ENCODE peak calls at places on chromosomes 7 and 10, in four cellular contexts. T, Y, O and B are unnamed samples.

GRCh38 chr7:44378744-44379143 is 53.4 kb upstream of the CAMK2B start:
- DNase-seq in T (no peak), Y (no peak), O (no peak), B (peak)

GRCh38 chr10:29859521-29860130 is 199.8 kb downstream of the JCAD start:
- DNase-seq in T (no peak), Y (no peak), O (no peak), B (peak)

GRCh38 chr10:50540069-50540825 is 83.5 kb downstream of the SGMS1 start:
- DNase-seq in T (no peak), Y (no peak), O (no peak), B (no peak)

GRCh38 chr10:60944159-60944909 is at the start of gene RHOBTB1:
- DNase-seq in T (peak), Y (peak), O (peak), B (peak)

GRCh38 chr7:107201795-107202450 is 33.1 kb downstream of the HBP1 start:
- DNase-seq in T (peak), Y (no peak), O (peak), B (peak)

GRCh38 chr7:66421830-66422229 is 206.9 kb upstream of the KCTD7 start:
- DNase-seq in T (no peak), Y (no peak), O (no peak), B (no peak)

GRCh38 chr7:119572541-119572940 is 700.4 kb upstream of the KCND2 start:
- DNase-seq in T (no peak), Y (no peak), O (no peak), B (no peak)

GRCh38 chr10:64546073-64546472 is 1024.9 kb downstream of the REEP3 start:
- DNase-seq in T (no peak), Y (no peak), O (no peak), B (no peak)

GRCh38 chr10:70618663-70619062 is 16.1 kb upstream of the PRF1 start:
- DNase-seq in T (no peak), Y (no peak), O (no peak), B (no peak)

GRCh38 chr10:62805139-62806092 is 896 bp downstream of the ADO start:
- DNase-seq in T (peak), Y (no peak), O (no peak), B (peak)

GRCh38 chr10:84342584-84342983 is 14.2 kb downstream of the CCSER2 start:
- DNase-seq in T (no peak), Y (no peak), O (no peak), B (no peak)

GRCh38 chr7:1331026-1331425 is 98.4 kb downstream of the UNCX start:
- DNase-seq in T (no peak), Y (no peak), O (no peak), B (no peak)

GRCh38 chr10:22620929-22621328 is 93.4 kb downstream of the PIP4K2A start:
- DNase-seq in T (no peak), Y (no peak), O (no peak), B (no peak)

GRCh38 chr10:89003344-89003743 is 12.7 kb downstream of the FAS start:
- DNase-seq in T (no peak), Y (no peak), O (no peak), B (no peak)

GRCh38 chr7:50450691-50451051 is 521 bp upstream of the FIGNL1 start:
- DNase-seq in T (no peak), Y (no peak), O (no peak), B (no peak)

GRCh38 chr7:132049462-132050304 is 493.3 kb upstream of the PODXL start:
- DNase-seq in T (peak), Y (no peak), O (no peak), B (peak)